ENCODE peak calls at places on chromosomes 11 and 22, in ten cellular contexts. M is T-helper 1 cell; Q is AML-193; B is foreskin melanocyte; P is stimulated activated CD4-positive, alpha-beta T cell treated with anti-CD3 and anti-CD28 coated beads, Interleukin-2, amount 100 ng/mL, for 48 hours; Y is fibroblast of mammary gland; S is adrenal gland; T is effector CD8-positive, alpha-beta T cell; V is NAMALWA; U is AG09309. J is an unnamed sample.
A peak's percentile ranks its signal among the peaks of the same experiment; 100 is the strongest.

GRCh38 chr22:26168934-26169311 is 339 bp upstream of the SEZ6L start:
- DNase-seq in M (no peak), Q (no peak), B (no peak), P (no peak), Y (no peak), S (no peak), T (no peak), V (no peak), U (no peak), J (no peak)

GRCh38 chr22:43993072-43993760 is 30.9 kb upstream of the PARVB start:
- DNase-seq in M (no peak), Q (peak; percentile 47), B (peak; percentile 30), P (peak; percentile 43), Y (peak; percentile 64), S (peak; percentile 62), T (peak; percentile 36), V (peak; percentile 79), U (no peak), J (peak; percentile 55)

GRCh38 chr11:110509485-110509884 is 79.7 kb downstream of the FDX1 start:
- DNase-seq in M (no peak), Q (no peak), B (no peak), P (no peak), Y (no peak), S (no peak), T (no peak), V (no peak), U (no peak), J (no peak)

GRCh38 chr22:45879552-45879949 is 97.4 kb downstream of the WNT7B start:
- DNase-seq in M (no peak), Q (no peak), B (no peak), P (no peak), Y (no peak), S (no peak), T (no peak), V (no peak), U (no peak), J (no peak)

GRCh38 chr22:49052023-49052538 is 775.6 kb downstream of the BRD1 start:
- DNase-seq in M (no peak), Q (no peak), B (no peak), P (peak; percentile 49), Y (no peak), S (no peak), T (no peak), V (no peak), U (no peak), J (no peak)

GRCh38 chr11:13229675-13230359 is 47.8 kb upstream of the BMAL1 start:
- DNase-seq in M (no peak), Q (no peak), B (no peak), P (no peak), Y (peak; percentile 14), S (no peak), T (no peak), V (no peak), U (no peak), J (no peak)

GRCh38 chr11:78138694-78139421 is 568 bp downstream of the ALG8 start:
- DNase-seq in M (no peak), Q (peak; percentile 47), B (no peak), P (peak; percentile 31), Y (peak; percentile 31), S (no peak), T (no peak), V (peak; percentile 77), U (no peak), J (peak; percentile 22)

GRCh38 chr22:18104566-18104965 is 6.0 kb upstream of the TUBA8 start:
- DNase-seq in M (no peak), Q (no peak), B (no peak), P (no peak), Y (peak; percentile 75), S (no peak), T (no peak), V (peak; percentile 31), U (no peak), J (no peak)

GRCh38 chr22:19891350-19892248 is 36.9 kb upstream of the GNB1L start:
- DNase-seq in M (peak; percentile 50), Q (peak; percentile 23), B (no peak), P (peak; percentile 73), Y (peak; percentile 84), S (no peak), T (peak; percentile 66), V (peak; percentile 89), U (no peak), J (peak; percentile 84)

GRCh38 chr11:70951139-70951804 is 301.1 kb downstream of the SHANK2 start:
- DNase-seq in M (no peak), Q (no peak), B (no peak), P (no peak), Y (no peak), S (no peak), T (no peak), V (no peak), U (no peak), J (peak; percentile 0)

GRCh38 chr11:8805256-8805655 is 105.7 kb upstream of the AKIP1 start:
- DNase-seq in M (no peak), Q (no peak), B (no peak), P (no peak), Y (no peak), S (no peak), T (no peak), V (no peak), U (no peak), J (no peak)

GRCh38 chr22:30221121-30221992 is 25.2 kb downstream of the LIF start:
- DNase-seq in M (peak; percentile 22), Q (no peak), B (no peak), P (no peak), Y (no peak), S (no peak), T (peak; percentile 22), V (no peak), U (no peak), J (no peak)

GRCh38 chr11:103368151-103368550 is 258.9 kb downstream of the DYNC2H1 start:
- DNase-seq in M (no peak), Q (no peak), B (no peak), P (no peak), Y (peak; percentile 32), S (no peak), T (no peak), V (no peak), U (no peak), J (no peak)

GRCh38 chr11:72432347-72433287 is 1.7 kb downstream of the CLPB start:
- DNase-seq in M (no peak), Q (no peak), B (no peak), P (no peak), Y (no peak), S (no peak), T (no peak), V (no peak), U (no peak), J (no peak)

GRCh38 chr11:2390871-2391662 is 9.5 kb upstream of the TSSC4 start:
- DNase-seq in M (no peak), Q (no peak), B (no peak), P (no peak), Y (peak; percentile 84), S (no peak), T (no peak), V (peak; percentile 78), U (peak; percentile 13), J (no peak)

GRCh38 chr11:14954581-14954980 is 17.6 kb downstream of the CALCA start:
- DNase-seq in M (no peak), Q (no peak), B (no peak), P (no peak), Y (no peak), S (no peak), T (no peak), V (no peak), U (no peak), J (no peak)

GRCh38 chr11:68327586-68328370 is 15.4 kb downstream of the LRP5 start:
- DNase-seq in M (no peak), Q (no peak), B (no peak), P (no peak), Y (no peak), S (no peak), T (no peak), V (no peak), U (no peak), J (no peak)

GRCh38 chr22:45830531-45831245 is 146.3 kb downstream of the WNT7B start:
- DNase-seq in M (no peak), Q (no peak), B (no peak), P (no peak), Y (peak; percentile 71), S (no peak), T (no peak), V (peak; percentile 7), U (no peak), J (peak; percentile 30)

GRCh38 chr11:84902445-84902844 is 724.7 kb downstream of the DLG2 start:
- DNase-seq in M (no peak), Q (no peak), B (no peak), P (no peak), Y (no peak), S (no peak), T (no peak), V (no peak), U (no peak), J (no peak)

GRCh38 chr22:31286360-31287255 is 5.7 kb downstream of the PIK3IP1 start:
- DNase-seq in M (no peak), Q (peak; percentile 74), B (no peak), P (peak; percentile 36), Y (no peak), S (no peak), T (peak; percentile 42), V (peak; percentile 45), U (no peak), J (no peak)

GRCh38 chr11:38950882-38951281 is 2352.8 kb upstream of the RAG2 start:
- DNase-seq in M (no peak), Q (no peak), B (no peak), P (no peak), Y (no peak), S (no peak), T (no peak), V (no peak), U (no peak), J (no peak)

GRCh38 chr11:102932678-102933077 is 22.9 kb downstream of the MMP13 start:
- DNase-seq in M (no peak), Q (no peak), B (no peak), P (no peak), Y (peak; percentile 41), S (no peak), T (no peak), V (no peak), U (no peak), J (no peak)

GRCh38 chr22:36860017-36860416 is 789 bp upstream of the NCF4 start:
- DNase-seq in M (no peak), Q (no peak), B (no peak), P (no peak), Y (no peak), S (no peak), T (no peak), V (peak; percentile 9), U (no peak), J (peak; percentile 25)

GRCh38 chr11:56905936-56906335 is 82.8 kb upstream of the OR5AK2 start:
- DNase-seq in M (no peak), Q (no peak), B (no peak), P (no peak), Y (no peak), S (no peak), T (no peak), V (no peak), U (no peak), J (no peak)

GRCh38 chr11:69201764-69202370 is 46.1 kb downstream of the SMIM38 start:
- DNase-seq in M (no peak), Q (no peak), B (no peak), P (no peak), Y (no peak), S (no peak), T (no peak), V (no peak), U (no peak), J (no peak)

GRCh38 chr22:26447594-26448329 is 18.7 kb downstream of the ASPHD2 start:
- DNase-seq in M (no peak), Q (no peak), B (no peak), P (no peak), Y (no peak), S (no peak), T (no peak), V (no peak), U (no peak), J (no peak)

GRCh38 chr11:60672255-60672654 is 27.2 kb upstream of the MS4A8 start:
- DNase-seq in M (no peak), Q (no peak), B (no peak), P (no peak), Y (no peak), S (no peak), T (no peak), V (no peak), U (no peak), J (no peak)

GRCh38 chr11:113114452-113115027 is 153.3 kb downstream of the NCAM1 start:
- DNase-seq in M (no peak), Q (peak; percentile 77), B (peak; percentile 43), P (no peak), Y (peak; percentile 27), S (peak; percentile 76), T (no peak), V (peak; percentile 32), U (peak; percentile 20), J (peak; percentile 66)